ENCODE peak calls at places on chromosomes 2 and 18, in five cellular contexts. One of them, this sample, is unnamed. For H3K9me3, the result is how much of the 10 kb centered on the place peaks cover.

GRCh38 chr2:162086904-162087303 is 12.9 kb upstream of the DPP4 start:
- DNase-seq in CD8-positive, alpha-beta T cell: no peak
- DNase-seq in uterus: no peak
- DNase-seq in heart right ventricle: no peak
- DNase-seq in AG04450: no peak
- DNase-seq in this sample: no peak

GRCh38 chr18:34550156-34550555 is 159.9 kb upstream of the DTNA start:
- DNase-seq in AG04450: no peak
- DNase-seq in heart right ventricle: no peak
- DNase-seq in CD8-positive, alpha-beta T cell: no peak
- DNase-seq in uterus: no peak
- DNase-seq in this sample: no peak

GRCh38 chr2:3635171-3636008 is 22.6 kb upstream of the ALLC start:
- DNase-seq in AG04450: no peak
- DNase-seq in uterus: peak
- DNase-seq in CD8-positive, alpha-beta T cell: no peak
- DNase-seq in heart right ventricle: peak
- DNase-seq in this sample: no peak

GRCh38 chr2:238967031-238967977 is 119.4 kb downstream of the TWIST2 start:
- DNase-seq in CD8-positive, alpha-beta T cell: no peak
- DNase-seq in AG04450: no peak
- DNase-seq in heart right ventricle: no peak
- DNase-seq in uterus: no peak
- DNase-seq in this sample: peak

GRCh38 chr2:106919012-106919411 is 33.0 kb upstream of the ST6GAL2 start:
- DNase-seq in AG04450: no peak
- DNase-seq in CD8-positive, alpha-beta T cell: no peak
- DNase-seq in heart right ventricle: no peak
- DNase-seq in uterus: no peak
- DNase-seq in this sample: no peak

GRCh38 chr2:143686585-143687164 is 557.5 kb downstream of the ARHGAP15 start:
- DNase-seq in uterus: no peak
- DNase-seq in AG04450: peak
- DNase-seq in CD8-positive, alpha-beta T cell: no peak
- DNase-seq in heart right ventricle: no peak
- DNase-seq in this sample: no peak

GRCh38 chr2:239874636-239875356 is 150.3 kb downstream of the NDUFA10 start:
- DNase-seq in AG04450: no peak
- DNase-seq in CD8-positive, alpha-beta T cell: no peak
- DNase-seq in heart right ventricle: no peak
- DNase-seq in uterus: no peak
- DNase-seq in this sample: peak

GRCh38 chr2:1642066-1642861 is 102.1 kb downstream of the PXDN start:
- DNase-seq in heart right ventricle: no peak
- DNase-seq in AG04450: no peak
- DNase-seq in CD8-positive, alpha-beta T cell: no peak
- DNase-seq in uterus: no peak
- DNase-seq in this sample: no peak

GRCh38 chr2:206256711-206257110 is 17.8 kb upstream of the ZDBF2 start:
- DNase-seq in CD8-positive, alpha-beta T cell: no peak
- DNase-seq in uterus: no peak
- DNase-seq in heart right ventricle: no peak
- DNase-seq in AG04450: no peak
- DNase-seq in this sample: no peak

GRCh38 chr18:32216390-32216789 is 26.6 kb downstream of the MEP1B start:
- DNase-seq in heart right ventricle: no peak
- DNase-seq in AG04450: no peak
- DNase-seq in uterus: no peak
- DNase-seq in CD8-positive, alpha-beta T cell: no peak
- DNase-seq in this sample: no peak

GRCh38 chr2:236962816-236963215 is 122.9 kb upstream of the COPS8 start:
- DNase-seq in CD8-positive, alpha-beta T cell: no peak
- DNase-seq in AG04450: no peak
- DNase-seq in heart right ventricle: no peak
- DNase-seq in uterus: no peak
- DNase-seq in this sample: no peak

GRCh38 chr2:53600835-53601234 is 166.8 kb upstream of the CHAC2 start:
- DNase-seq in uterus: no peak
- DNase-seq in AG04450: no peak
- DNase-seq in CD8-positive, alpha-beta T cell: no peak
- DNase-seq in heart right ventricle: no peak
- DNase-seq in this sample: no peak

GRCh38 chr2:227464851-227465250 is 7.1 kb upstream of the AGFG1 start:
- DNase-seq in heart right ventricle: no peak
- DNase-seq in uterus: no peak
- DNase-seq in CD8-positive, alpha-beta T cell: no peak
- DNase-seq in AG04450: no peak
- DNase-seq in this sample: no peak

GRCh38 chr2:232385660-232386489 is 7.3 kb downstream of the ALPP start:
- DNase-seq in uterus: no peak
- DNase-seq in AG04450: peak
- DNase-seq in CD8-positive, alpha-beta T cell: no peak
- DNase-seq in heart right ventricle: no peak
- DNase-seq in this sample: peak

GRCh38 chr2:197309369-197310231 is 980 bp downstream of the ANKRD44 start:
- DNase-seq in uterus: peak
- DNase-seq in heart right ventricle: peak
- DNase-seq in CD8-positive, alpha-beta T cell: peak
- DNase-seq in AG04450: no peak
- DNase-seq in this sample: peak

GRCh38 chr2:211599146-211599545 is 939.5 kb downstream of the ERBB4 start:
- DNase-seq in AG04450: no peak
- DNase-seq in uterus: no peak
- DNase-seq in CD8-positive, alpha-beta T cell: no peak
- DNase-seq in heart right ventricle: no peak
- DNase-seq in this sample: no peak

GRCh38 chr2:127807678-127808353 is 3.2 kb downstream of the WDR33 start:
- DNase-seq in CD8-positive, alpha-beta T cell: no peak
- DNase-seq in heart right ventricle: no peak
- DNase-seq in uterus: no peak
- DNase-seq in AG04450: no peak
- DNase-seq in this sample: no peak

GRCh38 chr2:170238776-170239175 is 60.8 kb downstream of the MYO3B start:
- DNase-seq in CD8-positive, alpha-beta T cell: no peak
- DNase-seq in AG04450: no peak
- DNase-seq in uterus: no peak
- DNase-seq in heart right ventricle: no peak
- DNase-seq in this sample: no peak

GRCh38 chr2:39834426-39834825 is 55.4 kb upstream of the THUMPD2 start:
- DNase-seq in CD8-positive, alpha-beta T cell: no peak
- DNase-seq in heart right ventricle: no peak
- DNase-seq in AG04450: no peak
- DNase-seq in uterus: no peak
- DNase-seq in this sample: no peak

GRCh38 chr2:84886791-84887190 is 5.9 kb upstream of the TRABD2A start:
- DNase-seq in CD8-positive, alpha-beta T cell: no peak
- DNase-seq in uterus: no peak
- DNase-seq in heart right ventricle: no peak
- DNase-seq in AG04450: no peak
- DNase-seq in this sample: no peak

GRCh38 chr2:182915369-182916326 is 49.2 kb upstream of the FRZB start:
- DNase-seq in uterus: no peak
- DNase-seq in heart right ventricle: no peak
- DNase-seq in AG04450: peak
- DNase-seq in CD8-positive, alpha-beta T cell: no peak
- DNase-seq in this sample: no peak

GRCh38 chr2:96264656-96265348 is 995 bp downstream of the TMEM127 start:
- DNase-seq in AG04450: no peak
- DNase-seq in heart right ventricle: peak
- DNase-seq in CD8-positive, alpha-beta T cell: peak
- DNase-seq in uterus: no peak
- DNase-seq in this sample: peak

GRCh38 chr2:159152119-159152778 is 134.3 kb downstream of the WDSUB1 start:
- DNase-seq in heart right ventricle: no peak
- DNase-seq in CD8-positive, alpha-beta T cell: no peak
- DNase-seq in uterus: no peak
- DNase-seq in AG04450: no peak
- DNase-seq in this sample: no peak
- H3K27ac ChIP-seq in heart right ventricle: no peak
- H3K27ac ChIP-seq in CD8-positive, alpha-beta T cell: no peak
- H3K27ac ChIP-seq in uterus: no peak
- H3K27ac ChIP-seq in AG04450: no peak
- H3K27ac ChIP-seq in this sample: no peak

DNA sequence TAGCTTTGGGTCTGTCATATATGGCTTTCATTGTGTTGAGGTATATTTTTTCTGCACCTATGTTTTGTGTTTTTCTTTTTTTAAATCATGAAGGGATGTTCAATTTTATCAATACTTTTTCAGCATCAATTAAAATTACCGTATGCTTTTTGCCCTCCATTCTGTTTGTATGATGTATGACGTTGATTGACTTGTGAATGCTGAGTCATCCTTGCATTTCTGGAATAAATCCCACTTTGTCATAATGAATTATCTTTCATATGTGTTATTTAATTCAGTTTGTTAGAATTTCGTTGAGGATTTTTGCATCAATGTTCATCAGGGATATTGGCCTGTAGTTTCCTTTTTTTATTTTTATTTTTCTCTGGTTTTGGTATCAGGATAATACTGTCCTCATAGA is 790.9 kb downstream of the TMEM182 start:
- DNase-seq in heart right ventricle: no peak
- DNase-seq in CD8-positive, alpha-beta T cell: no peak
- DNase-seq in AG04450: no peak
- DNase-seq in uterus: no peak
- DNase-seq in this sample: no peak
- H3K9me3 ChIP-seq in heart right ventricle: under half
- H3K9me3 ChIP-seq in CD8-positive, alpha-beta T cell: under half
- H3K9me3 ChIP-seq in AG04450: under half
- H3K9me3 ChIP-seq in uterus: under half
- H3K9me3 ChIP-seq in this sample: under half

DNA sequence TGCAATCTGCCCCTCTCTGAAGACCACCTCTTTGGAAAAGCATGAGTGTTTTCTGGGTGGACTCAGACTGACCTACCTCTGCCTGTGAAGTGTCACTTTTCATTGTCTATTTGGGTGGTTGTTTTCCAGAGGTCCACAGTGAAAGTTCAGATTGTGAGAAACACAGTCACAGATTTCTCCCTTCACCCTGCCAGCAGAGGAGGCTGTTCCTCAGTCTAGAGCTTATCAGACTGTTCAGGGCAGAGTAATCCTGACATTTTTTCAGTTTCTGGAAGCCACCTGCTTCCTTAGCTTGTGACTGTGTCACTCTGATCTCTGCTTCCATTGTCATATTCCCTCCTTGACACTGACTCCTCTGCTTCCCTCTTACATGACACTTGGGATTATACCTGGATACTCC is 55.4 kb upstream of the RMP24 start:
- DNase-seq in uterus: no peak
- DNase-seq in AG04450: no peak
- DNase-seq in heart right ventricle: no peak
- DNase-seq in CD8-positive, alpha-beta T cell: no peak
- DNase-seq in this sample: peak
- TF ChIP-seq CTCF in uterus: no peak
- TF ChIP-seq CTCF in AG04450: no peak
- TF ChIP-seq CTCF in heart right ventricle: no peak
- TF ChIP-seq CTCF in CD8-positive, alpha-beta T cell: no peak
- TF ChIP-seq CTCF in this sample: no peak

GRCh38 chr18:57980573-57981348 is 63.3 kb upstream of the NEDD4L start:
- DNase-seq in heart right ventricle: no peak
- DNase-seq in CD8-positive, alpha-beta T cell: no peak
- DNase-seq in uterus: no peak
- DNase-seq in AG04450: no peak
- DNase-seq in this sample: no peak

GRCh38 chr18:57975805-57976204 is 68.2 kb upstream of the NEDD4L start:
- DNase-seq in AG04450: no peak
- DNase-seq in CD8-positive, alpha-beta T cell: no peak
- DNase-seq in heart right ventricle: no peak
- DNase-seq in uterus: no peak
- DNase-seq in this sample: no peak

GRCh38 chr18:57973889-57974288 is 70.1 kb upstream of the NEDD4L start:
- DNase-seq in uterus: no peak
- DNase-seq in heart right ventricle: no peak
- DNase-seq in AG04450: no peak
- DNase-seq in CD8-positive, alpha-beta T cell: no peak
- DNase-seq in this sample: no peak

GRCh38 chr18:57974585-57974984 is 69.4 kb upstream of the NEDD4L start:
- DNase-seq in AG04450: no peak
- DNase-seq in heart right ventricle: no peak
- DNase-seq in CD8-positive, alpha-beta T cell: no peak
- DNase-seq in uterus: no peak
- DNase-seq in this sample: no peak

DNA sequence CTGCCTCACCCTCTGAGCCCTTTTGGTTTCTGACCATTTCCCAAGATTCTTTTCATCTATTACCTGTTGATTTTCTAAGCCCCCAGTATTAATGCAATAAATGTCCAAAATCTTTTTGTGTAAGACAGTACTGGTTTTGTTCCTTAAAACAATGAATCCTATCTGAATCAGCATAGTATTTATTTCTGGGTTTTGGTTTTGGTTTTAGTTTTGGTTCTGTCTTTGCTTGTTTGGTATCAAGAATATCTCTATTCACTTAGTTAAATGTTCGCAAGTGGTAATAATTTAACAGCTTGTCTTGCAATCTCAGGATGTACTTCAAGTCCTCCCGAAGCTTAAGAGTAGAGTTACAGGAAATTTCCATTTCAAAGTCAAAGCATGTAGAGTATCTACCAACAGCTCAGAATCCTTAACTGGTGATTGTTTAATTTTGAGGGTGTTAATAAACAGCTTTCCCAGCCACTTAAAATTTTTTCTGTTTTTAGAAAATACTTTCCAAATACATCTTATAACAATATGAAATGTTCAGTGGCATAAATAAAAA is 67.7 kb upstream of the NEDD4L start:
- DNase-seq in AG04450: no peak
- DNase-seq in heart right ventricle: no peak
- DNase-seq in CD8-positive, alpha-beta T cell: no peak
- DNase-seq in uterus: no peak
- DNase-seq in this sample: no peak
- H3K27ac ChIP-seq in AG04450: no peak
- H3K27ac ChIP-seq in heart right ventricle: no peak
- H3K27ac ChIP-seq in CD8-positive, alpha-beta T cell: no peak
- H3K27ac ChIP-seq in uterus: no peak
- H3K27ac ChIP-seq in this sample: no peak

GRCh38 chr2:8249769-8250168 is 432.1 kb upstream of the ID2 start:
- DNase-seq in CD8-positive, alpha-beta T cell: no peak
- DNase-seq in heart right ventricle: no peak
- DNase-seq in uterus: no peak
- DNase-seq in AG04450: no peak
- DNase-seq in this sample: no peak
- H3K9me3 ChIP-seq in CD8-positive, alpha-beta T cell: under half
- H3K9me3 ChIP-seq in heart right ventricle: under half
- H3K9me3 ChIP-seq in uterus: under half
- H3K9me3 ChIP-seq in AG04450: under half
- H3K9me3 ChIP-seq in this sample: under half

GRCh38 chr18:4130734-4131719 is 324.1 kb downstream of the DLGAP1 start:
- DNase-seq in AG04450: no peak
- DNase-seq in CD8-positive, alpha-beta T cell: no peak
- DNase-seq in uterus: no peak
- DNase-seq in heart right ventricle: no peak
- DNase-seq in this sample: no peak
- TF ChIP-seq CTCF in AG04450: peak
- TF ChIP-seq CTCF in CD8-positive, alpha-beta T cell: no peak
- TF ChIP-seq CTCF in uterus: no peak
- TF ChIP-seq CTCF in heart right ventricle: no peak
- TF ChIP-seq CTCF in this sample: no peak

DNA sequence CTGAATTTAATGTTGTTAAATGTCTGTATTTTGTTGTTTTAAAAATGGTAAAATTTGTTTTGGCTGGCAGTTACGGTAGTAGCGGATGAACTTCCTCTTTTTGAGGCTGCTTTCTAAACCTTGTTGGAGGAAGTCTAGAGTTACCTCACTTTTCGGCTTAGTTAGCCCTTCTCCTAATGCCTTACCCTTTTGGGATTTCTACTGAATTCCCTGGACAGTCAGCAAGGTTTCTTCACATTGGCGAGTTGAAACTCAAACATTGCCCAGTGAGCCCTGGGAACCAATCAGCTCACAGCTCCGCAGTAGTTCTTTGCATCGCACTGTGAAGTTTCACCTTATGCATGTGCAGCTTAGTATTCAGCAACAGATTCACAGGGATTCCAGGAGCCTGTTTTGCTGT is 55.2 kb downstream of the TMEM247 start:
- DNase-seq in heart right ventricle: no peak
- DNase-seq in AG04450: no peak
- DNase-seq in CD8-positive, alpha-beta T cell: no peak
- DNase-seq in uterus: no peak
- DNase-seq in this sample: no peak
- H3K27ac ChIP-seq in heart right ventricle: no peak
- H3K27ac ChIP-seq in AG04450: no peak
- H3K27ac ChIP-seq in CD8-positive, alpha-beta T cell: no peak
- H3K27ac ChIP-seq in uterus: no peak
- H3K27ac ChIP-seq in this sample: no peak